ENCODE peak calls at places on chromosomes 4 and X, in ten cellular contexts. One of them, this sample, is unnamed.

GRCh38 chrX:15170927-15171326 is 99.0 kb downstream of the ASB9 start:
- DNase-seq in naive thymus-derived CD4-positive, alpha-beta T cell: no peak
- DNase-seq in psoas muscle: no peak
- DNase-seq in left ventricle myocardium inferior: no peak
- DNase-seq in AG04449: no peak
- DNase-seq in NT2/D1: no peak
- DNase-seq in NB4: no peak
- DNase-seq in right cardiac atrium: no peak
- DNase-seq in adrenal gland: no peak
- DNase-seq in right lobe of liver: no peak
- DNase-seq in this sample: no peak

GRCh38 chrX:7334253-7334935 is 186.4 kb upstream of the PUDP start:
- DNase-seq in naive thymus-derived CD4-positive, alpha-beta T cell: no peak
- DNase-seq in psoas muscle: no peak
- DNase-seq in left ventricle myocardium inferior: no peak
- DNase-seq in AG04449: no peak
- DNase-seq in NT2/D1: no peak
- DNase-seq in NB4: no peak
- DNase-seq in right cardiac atrium: no peak
- DNase-seq in adrenal gland: no peak
- DNase-seq in right lobe of liver: no peak
- DNase-seq in this sample: peak

GRCh38 chr4:40379248-40379647 is 44.1 kb downstream of the CHRNA9 start:
- DNase-seq in naive thymus-derived CD4-positive, alpha-beta T cell: no peak
- DNase-seq in psoas muscle: no peak
- DNase-seq in left ventricle myocardium inferior: no peak
- DNase-seq in AG04449: no peak
- DNase-seq in NT2/D1: no peak
- DNase-seq in NB4: no peak
- DNase-seq in right cardiac atrium: no peak
- DNase-seq in adrenal gland: no peak
- DNase-seq in right lobe of liver: no peak
- DNase-seq in this sample: no peak

GRCh38 chr4:180615746-180616145 is 1627.5 kb upstream of the TENM3 start:
- DNase-seq in naive thymus-derived CD4-positive, alpha-beta T cell: no peak
- DNase-seq in psoas muscle: no peak
- DNase-seq in left ventricle myocardium inferior: no peak
- DNase-seq in AG04449: no peak
- DNase-seq in NT2/D1: no peak
- DNase-seq in NB4: peak
- DNase-seq in right cardiac atrium: no peak
- DNase-seq in adrenal gland: no peak
- DNase-seq in right lobe of liver: no peak
- DNase-seq in this sample: no peak

GRCh38 chr4:139018971-139019758 is 3.6 kb downstream of the NOCT start:
- DNase-seq in naive thymus-derived CD4-positive, alpha-beta T cell: no peak
- DNase-seq in psoas muscle: no peak
- DNase-seq in left ventricle myocardium inferior: no peak
- DNase-seq in AG04449: no peak
- DNase-seq in NT2/D1: no peak
- DNase-seq in NB4: no peak
- DNase-seq in right cardiac atrium: no peak
- DNase-seq in adrenal gland: no peak
- DNase-seq in right lobe of liver: no peak
- DNase-seq in this sample: no peak

GRCh38 chr4:154928640-154929257 is 147.7 kb downstream of the RBM46 start:
- DNase-seq in naive thymus-derived CD4-positive, alpha-beta T cell: no peak
- DNase-seq in psoas muscle: no peak
- DNase-seq in left ventricle myocardium inferior: no peak
- DNase-seq in AG04449: no peak
- DNase-seq in NT2/D1: peak
- DNase-seq in NB4: peak
- DNase-seq in right cardiac atrium: no peak
- DNase-seq in adrenal gland: no peak
- DNase-seq in right lobe of liver: no peak
- DNase-seq in this sample: peak

GRCh38 chr4:108637856-108638255 is 12.5 kb upstream of the OSTC start:
- DNase-seq in naive thymus-derived CD4-positive, alpha-beta T cell: no peak
- DNase-seq in psoas muscle: no peak
- DNase-seq in left ventricle myocardium inferior: no peak
- DNase-seq in AG04449: no peak
- DNase-seq in NT2/D1: no peak
- DNase-seq in NB4: no peak
- DNase-seq in right cardiac atrium: no peak
- DNase-seq in adrenal gland: no peak
- DNase-seq in right lobe of liver: no peak
- DNase-seq in this sample: no peak

GRCh38 chrX:135434258-135435138 is 12.8 kb downstream of the SMIM10L2A start:
- DNase-seq in naive thymus-derived CD4-positive, alpha-beta T cell: no peak
- DNase-seq in psoas muscle: no peak
- DNase-seq in left ventricle myocardium inferior: no peak
- DNase-seq in AG04449: no peak
- DNase-seq in NT2/D1: no peak
- DNase-seq in NB4: no peak
- DNase-seq in right cardiac atrium: no peak
- DNase-seq in adrenal gland: no peak
- DNase-seq in right lobe of liver: no peak
- DNase-seq in this sample: no peak

GRCh38 chrX:115563633-115564182 is 2.7 kb downstream of the PLS3 start:
- DNase-seq in naive thymus-derived CD4-positive, alpha-beta T cell: no peak
- DNase-seq in psoas muscle: no peak
- DNase-seq in left ventricle myocardium inferior: no peak
- DNase-seq in AG04449: no peak
- DNase-seq in NT2/D1: no peak
- DNase-seq in NB4: peak
- DNase-seq in right cardiac atrium: no peak
- DNase-seq in adrenal gland: no peak
- DNase-seq in right lobe of liver: no peak
- DNase-seq in this sample: no peak

GRCh38 chrX:115561605-115562491 is 874 bp downstream of the PLS3 start:
- DNase-seq in naive thymus-derived CD4-positive, alpha-beta T cell: no peak
- DNase-seq in psoas muscle: peak
- DNase-seq in left ventricle myocardium inferior: peak
- DNase-seq in AG04449: no peak
- DNase-seq in NT2/D1: no peak
- DNase-seq in NB4: no peak
- DNase-seq in right cardiac atrium: peak
- DNase-seq in adrenal gland: peak
- DNase-seq in right lobe of liver: peak
- DNase-seq in this sample: no peak

GRCh38 chrX:115564243-115564642 is 3.3 kb downstream of the PLS3 start:
- DNase-seq in naive thymus-derived CD4-positive, alpha-beta T cell: no peak
- DNase-seq in psoas muscle: no peak
- DNase-seq in left ventricle myocardium inferior: no peak
- DNase-seq in AG04449: no peak
- DNase-seq in NT2/D1: no peak
- DNase-seq in NB4: no peak
- DNase-seq in right cardiac atrium: no peak
- DNase-seq in adrenal gland: no peak
- DNase-seq in right lobe of liver: no peak
- DNase-seq in this sample: no peak

GRCh38 chrX:115562492-115562872 is 1.5 kb downstream of the PLS3 start:
- DNase-seq in naive thymus-derived CD4-positive, alpha-beta T cell: no peak
- DNase-seq in psoas muscle: no peak
- DNase-seq in left ventricle myocardium inferior: no peak
- DNase-seq in AG04449: no peak
- DNase-seq in NT2/D1: no peak
- DNase-seq in NB4: no peak
- DNase-seq in right cardiac atrium: no peak
- DNase-seq in adrenal gland: no peak
- DNase-seq in right lobe of liver: no peak
- DNase-seq in this sample: no peak

GRCh38 chrX:115565888-115566287 is 4.9 kb downstream of the PLS3 start:
- DNase-seq in naive thymus-derived CD4-positive, alpha-beta T cell: no peak
- DNase-seq in psoas muscle: no peak
- DNase-seq in left ventricle myocardium inferior: no peak
- DNase-seq in AG04449: no peak
- DNase-seq in NT2/D1: no peak
- DNase-seq in NB4: no peak
- DNase-seq in right cardiac atrium: no peak
- DNase-seq in adrenal gland: no peak
- DNase-seq in right lobe of liver: no peak
- DNase-seq in this sample: no peak
- H3K4me3 ChIP-seq in naive thymus-derived CD4-positive, alpha-beta T cell: no peak
- H3K4me3 ChIP-seq in psoas muscle: no peak
- H3K4me3 ChIP-seq in left ventricle myocardium inferior: no peak
- H3K4me3 ChIP-seq in AG04449: no peak
- H3K4me3 ChIP-seq in NT2/D1: no peak
- H3K4me3 ChIP-seq in NB4: no peak
- H3K4me3 ChIP-seq in right cardiac atrium: no peak
- H3K4me3 ChIP-seq in adrenal gland: no peak
- H3K4me3 ChIP-seq in right lobe of liver: no peak
- H3K4me3 ChIP-seq in this sample: no peak

GRCh38 chr4:92501456-92501855 is 197.7 kb downstream of the GRID2 start:
- DNase-seq in naive thymus-derived CD4-positive, alpha-beta T cell: no peak
- DNase-seq in psoas muscle: no peak
- DNase-seq in left ventricle myocardium inferior: no peak
- DNase-seq in AG04449: no peak
- DNase-seq in NT2/D1: no peak
- DNase-seq in NB4: no peak
- DNase-seq in right cardiac atrium: no peak
- DNase-seq in adrenal gland: no peak
- DNase-seq in right lobe of liver: no peak
- DNase-seq in this sample: no peak
- H3K4me3 ChIP-seq in naive thymus-derived CD4-positive, alpha-beta T cell: no peak
- H3K4me3 ChIP-seq in psoas muscle: no peak
- H3K4me3 ChIP-seq in left ventricle myocardium inferior: no peak
- H3K4me3 ChIP-seq in AG04449: no peak
- H3K4me3 ChIP-seq in NT2/D1: no peak
- H3K4me3 ChIP-seq in NB4: no peak
- H3K4me3 ChIP-seq in right cardiac atrium: no peak
- H3K4me3 ChIP-seq in adrenal gland: no peak
- H3K4me3 ChIP-seq in right lobe of liver: no peak
- H3K4me3 ChIP-seq in this sample: no peak

DNA sequence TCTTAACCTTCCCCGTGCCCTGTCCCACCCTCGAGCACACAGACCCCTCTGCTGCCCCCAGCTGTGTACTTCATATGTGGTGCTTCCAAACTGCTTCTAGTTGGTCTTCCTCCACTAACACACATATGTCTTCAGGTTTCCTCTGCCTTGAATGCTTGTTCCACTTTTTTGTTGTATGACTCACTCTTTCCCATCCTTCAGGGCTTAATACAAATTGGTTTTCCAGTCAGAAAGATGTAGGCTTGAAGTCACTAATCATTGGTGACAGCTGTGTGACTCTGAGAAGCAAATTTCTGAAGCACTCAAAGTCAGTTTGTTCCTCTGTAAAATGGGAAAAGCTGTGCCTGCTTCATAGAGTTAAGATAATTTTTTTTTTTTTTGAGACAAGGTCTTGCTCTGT is 30.7 kb downstream of the TRIM2 start:
- DNase-seq in naive thymus-derived CD4-positive, alpha-beta T cell: no peak
- DNase-seq in psoas muscle: no peak
- DNase-seq in left ventricle myocardium inferior: no peak
- DNase-seq in AG04449: no peak
- DNase-seq in NT2/D1: no peak
- DNase-seq in NB4: no peak
- DNase-seq in right cardiac atrium: no peak
- DNase-seq in adrenal gland: no peak
- DNase-seq in right lobe of liver: no peak
- DNase-seq in this sample: no peak
- H3K4me3 ChIP-seq in naive thymus-derived CD4-positive, alpha-beta T cell: no peak
- H3K4me3 ChIP-seq in psoas muscle: no peak
- H3K4me3 ChIP-seq in left ventricle myocardium inferior: no peak
- H3K4me3 ChIP-seq in AG04449: no peak
- H3K4me3 ChIP-seq in NT2/D1: no peak
- H3K4me3 ChIP-seq in NB4: no peak
- H3K4me3 ChIP-seq in right cardiac atrium: no peak
- H3K4me3 ChIP-seq in adrenal gland: no peak
- H3K4me3 ChIP-seq in right lobe of liver: no peak
- H3K4me3 ChIP-seq in this sample: no peak

DNA sequence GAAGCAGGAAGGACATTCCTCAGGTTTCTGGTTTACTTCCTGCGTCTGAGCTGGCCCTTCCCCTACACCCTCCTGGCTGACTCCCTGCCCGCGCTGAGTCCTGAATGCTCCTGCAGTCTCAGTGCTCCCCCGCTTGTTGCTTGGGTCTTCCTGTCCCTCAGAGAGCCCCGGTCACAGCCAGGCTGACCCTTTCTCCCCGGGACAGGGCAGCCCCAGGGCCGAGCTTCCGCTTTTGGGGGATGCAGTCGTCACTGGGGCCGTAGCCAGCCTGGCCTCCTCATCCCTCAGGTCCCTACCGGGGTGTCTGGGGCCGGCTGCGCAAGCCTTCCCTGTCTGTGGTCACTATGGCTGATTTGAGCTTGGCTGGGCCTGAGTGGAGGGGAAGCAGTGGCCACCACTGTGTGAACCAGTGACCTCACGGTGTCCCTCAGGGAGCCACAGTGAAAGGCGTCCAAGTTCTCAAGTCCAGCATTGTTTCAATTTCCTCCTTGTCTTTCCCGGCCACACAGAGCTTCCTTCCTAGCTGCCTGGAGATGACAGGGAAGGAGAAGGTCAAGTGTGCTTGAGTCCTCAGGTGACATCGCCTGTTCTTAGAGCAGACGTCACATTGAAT is 34.1 kb upstream of the ASMTL start:
- DNase-seq in naive thymus-derived CD4-positive, alpha-beta T cell: no peak
- DNase-seq in psoas muscle: peak
- DNase-seq in left ventricle myocardium inferior: peak
- DNase-seq in AG04449: no peak
- DNase-seq in NT2/D1: no peak
- DNase-seq in NB4: no peak
- DNase-seq in right cardiac atrium: peak
- DNase-seq in adrenal gland: peak
- DNase-seq in right lobe of liver: peak
- DNase-seq in this sample: no peak
- H3K4me3 ChIP-seq in naive thymus-derived CD4-positive, alpha-beta T cell: no peak
- H3K4me3 ChIP-seq in psoas muscle: no peak
- H3K4me3 ChIP-seq in left ventricle myocardium inferior: peak
- H3K4me3 ChIP-seq in AG04449: no peak
- H3K4me3 ChIP-seq in NT2/D1: no peak
- H3K4me3 ChIP-seq in NB4: no peak
- H3K4me3 ChIP-seq in right cardiac atrium: no peak
- H3K4me3 ChIP-seq in adrenal gland: no peak
- H3K4me3 ChIP-seq in right lobe of liver: no peak
- H3K4me3 ChIP-seq in this sample: no peak

DNA sequence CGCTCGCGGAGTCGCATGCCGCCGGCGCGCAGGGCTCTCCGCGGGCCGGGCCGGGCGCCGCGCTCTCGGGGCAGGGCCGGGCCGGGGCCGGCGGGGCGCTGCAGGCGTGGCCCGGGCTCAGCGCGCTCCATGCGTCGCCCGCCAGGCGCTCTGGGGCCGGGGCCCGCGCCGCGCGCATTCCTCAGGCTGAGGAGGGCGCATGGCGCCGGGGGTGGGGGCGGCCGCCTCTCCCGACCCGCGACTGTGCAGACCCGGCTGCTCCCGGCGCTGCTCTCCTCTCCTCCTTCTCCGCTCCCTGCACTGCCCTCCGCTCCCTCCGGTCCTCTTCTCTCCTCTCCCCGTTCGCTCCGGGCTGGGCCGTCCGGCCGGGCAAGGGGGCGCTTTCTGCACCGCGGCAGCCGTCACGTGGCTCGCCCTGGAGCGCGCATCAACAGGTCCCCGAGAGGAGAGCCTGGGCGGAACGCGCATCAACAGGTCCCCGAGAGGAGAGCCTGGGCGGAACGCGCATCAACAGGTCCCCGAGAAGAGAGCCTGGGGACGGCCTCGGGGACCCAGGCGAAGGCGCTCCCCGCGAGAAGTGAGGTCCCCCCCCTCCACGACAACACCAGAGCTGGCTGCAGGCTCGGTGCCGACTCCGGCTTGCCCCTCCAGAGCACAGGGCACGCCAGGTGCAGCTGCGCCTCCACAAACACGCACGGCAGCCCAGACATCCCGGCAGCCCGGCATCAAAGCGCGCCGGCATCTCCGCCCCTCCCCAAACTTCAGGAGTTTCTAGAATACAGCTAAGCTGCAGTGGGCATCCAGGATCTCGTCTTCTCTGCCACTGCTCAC is 12.9 kb downstream of the PPP2R3B start:
- DNase-seq in naive thymus-derived CD4-positive, alpha-beta T cell: peak
- DNase-seq in psoas muscle: peak
- DNase-seq in left ventricle myocardium inferior: peak
- DNase-seq in AG04449: no peak
- DNase-seq in NT2/D1: no peak
- DNase-seq in NB4: no peak
- DNase-seq in right cardiac atrium: peak
- DNase-seq in adrenal gland: no peak
- DNase-seq in right lobe of liver: no peak
- DNase-seq in this sample: no peak
- H3K4me3 ChIP-seq in naive thymus-derived CD4-positive, alpha-beta T cell: no peak
- H3K4me3 ChIP-seq in psoas muscle: peak
- H3K4me3 ChIP-seq in left ventricle myocardium inferior: peak
- H3K4me3 ChIP-seq in AG04449: peak
- H3K4me3 ChIP-seq in NT2/D1: peak
- H3K4me3 ChIP-seq in NB4: no peak
- H3K4me3 ChIP-seq in right cardiac atrium: peak
- H3K4me3 ChIP-seq in adrenal gland: peak
- H3K4me3 ChIP-seq in right lobe of liver: no peak
- H3K4me3 ChIP-seq in this sample: peak

This sample was measured in skeletal muscle cell.